ENCODE peak calls at places on chromosomes 16 and 17, in six cellular contexts. M is GM03348; E is WTC11; S is AG04450; Z is OCI-LY7; I is stimulated activated CD4-positive, alpha-beta T cell treated with anti-CD3 and anti-CD28 coated beads, TNF-alpha, amount 100 ng/mL, for 4 hours. G is an unnamed sample.

GRCh38 chr17:35368086-35368824 is 5.2 kb downstream of the SLFN11 start:
- DNase-seq in E (no peak), I (no peak), S (no peak), Z (peak; percentile 62), M (no peak), G (no peak)

GRCh38 chr17:67092291-67092690 is 47.9 kb downstream of the CACNG1 start:
- DNase-seq in I (no peak), M (no peak), Z (no peak), E (no peak), S (no peak), G (no peak)

GRCh38 chr17:47941998-47942490 is 673 bp downstream of the PNPO start:
- DNase-seq in E (no peak), S (no peak), I (no peak), Z (peak; percentile 28), M (no peak), G (no peak)

GRCh38 chr17:44587339-44587738 is 30.1 kb downstream of the FZD2 start:
- DNase-seq in M (peak; percentile 95), S (peak; percentile 49), I (no peak), Z (no peak), E (no peak), G (peak; percentile 66)

GRCh38 chr16:80990577-80990976 is 16.1 kb downstream of the CMC2 start:
- DNase-seq in Z (no peak), S (no peak), I (no peak), M (no peak), E (no peak), G (no peak)

GRCh38 chr16:10961231-10961630 is 16.9 kb downstream of the CLEC16A start:
- DNase-seq in M (peak; percentile 89), Z (no peak), S (peak; percentile 58), E (no peak), I (no peak), G (peak; percentile 83)

GRCh38 chr17:49383048-49383447 is 21.0 kb upstream of the ZNF652 start:
- DNase-seq in S (no peak), E (no peak), M (no peak), Z (no peak), I (no peak), G (no peak)

GRCh38 chr16:23699100-23699499 is 13.9 kb downstream of the ERN2 start:
- DNase-seq in S (no peak), M (no peak), E (no peak), Z (peak; percentile 65), I (no peak), G (no peak)

GRCh38 chr17:5813357-5813756 is 229.0 kb upstream of the NLRP1 start:
- DNase-seq in S (no peak), I (no peak), E (no peak), M (no peak), Z (no peak), G (no peak)

GRCh38 chr17:72258711-72259110 is 137.9 kb downstream of the SOX9 start:
- DNase-seq in S (no peak), I (no peak), E (no peak), Z (no peak), M (no peak), G (no peak)

GRCh38 chr17:82317394-82318168 is at the start of gene CD7:
- DNase-seq in Z (no peak), I (no peak), E (no peak), M (no peak), S (no peak), G (no peak)

GRCh38 chr17:50043290-50044148 is 12.4 kb upstream of the ITGA3 start:
- DNase-seq in M (no peak), S (no peak), I (no peak), Z (no peak), E (no peak), G (no peak)

GRCh38 chr17:75476274-75476673 is 19.8 kb downstream of the TMEM94 start:
- DNase-seq in E (no peak), M (no peak), Z (no peak), I (no peak), S (peak; percentile 10), G (no peak)

GRCh38 chr17:10072086-10072485 is 126.3 kb downstream of the GAS7 start:
- DNase-seq in E (no peak), I (no peak), S (no peak), Z (no peak), M (no peak), G (no peak)

GRCh38 chr17:41503202-41503601 is 2.2 kb downstream of the KRT13 start:
- DNase-seq in M (no peak), I (no peak), Z (no peak), S (no peak), E (no peak), G (no peak)

GRCh38 chr16:84761448-84762368 is 58.1 kb upstream of the CRISPLD2 start:
- DNase-seq in E (no peak), I (no peak), S (no peak), M (no peak), Z (no peak), G (no peak)

GRCh38 chr17:9252525-9252924 is 231.2 kb downstream of the NTN1 start:
- DNase-seq in S (no peak), I (no peak), E (no peak), M (no peak), Z (no peak), G (no peak)

GRCh38 chr17:42252528-42253172 is 23.5 kb downstream of the STAT5B start:
- DNase-seq in Z (no peak), E (no peak), S (no peak), M (no peak), I (no peak), G (no peak)

GRCh38 chr16:22296225-22297113 is 740 bp upstream of the POLR3E start:
- DNase-seq in I (no peak), S (no peak), M (no peak), Z (peak; percentile 39), E (no peak), G (no peak)

G was measured in amniotic stem cell.